ENCODE peak calls at places on chromosomes 6 and 20, in five cellular contexts. J is adrenal gland, P is mesendoderm, M is body of pancreas, B is dorsolateral prefrontal cortex. E is an unnamed sample.

GRCh38 chr6:111709615-111710398 is 104.1 kb upstream of the TRAF3IP2 start:
- DNase-seq in J (peak; percentile 81), P (peak; percentile 66), M (peak; percentile 70), B (peak; percentile 47), E (no peak)

GRCh38 chr6:88031550-88031949 is 16.1 kb upstream of the SPACA1 start:
- DNase-seq in J (no peak), P (peak; percentile 10), M (no peak), B (no peak), E (no peak)

GRCh38 chr6:164167873-164168405 is 753.4 kb downstream of the QKI start:
- DNase-seq in J (peak; percentile 57), P (no peak), M (peak; percentile 19), B (no peak), E (no peak)

GRCh38 chr6:90217621-90218496 is 78.8 kb downstream of the BACH2 start:
- DNase-seq in J (no peak), P (no peak), M (peak; percentile 76), B (no peak), E (no peak)

GRCh38 chr6:127484207-127484858 is 25.1 kb upstream of the KIAA0408 start:
- DNase-seq in J (no peak), P (no peak), M (no peak), B (no peak), E (peak; percentile 36)

GRCh38 chr6:77368660-77369313 is 94.5 kb downstream of the HTR1B start:
- DNase-seq in J (peak; percentile 71), P (peak; percentile 68), M (peak; percentile 21), B (no peak), E (no peak)

GRCh38 chr20:50727792-50728485 is 3.4 kb upstream of the PARD6B start:
- DNase-seq in J (peak; percentile 42), P (no peak), M (peak; percentile 37), B (no peak), E (no peak)

GRCh38 chr6:90222724-90223198 is 73.9 kb downstream of the BACH2 start:
- DNase-seq in J (no peak), P (peak; percentile 35), M (no peak), B (no peak), E (no peak)

GRCh38 chr6:153790048-153790447 is 249.0 kb upstream of the OPRM1 start:
- DNase-seq in J (no peak), P (peak; percentile 62), M (peak; percentile 11), B (no peak), E (peak; percentile 83)

GRCh38 chr6:55543633-55544309 is 35.2 kb downstream of the HMGCLL1 start:
- DNase-seq in J (no peak), P (peak; percentile 63), M (no peak), B (no peak), E (no peak)

GRCh38 chr20:23361108-23361650 is 803 bp upstream of the GZF1 start:
- DNase-seq in J (peak; percentile 78), P (peak; percentile 56), M (peak; percentile 76), B (no peak), E (no peak)

GRCh38 chr6:1729752-1730140 is 120.0 kb downstream of the FOXC1 start:
- DNase-seq in J (no peak), P (peak; percentile 42), M (no peak), B (no peak), E (no peak)

GRCh38 chr6:83381949-83382348 is 48.9 kb downstream of the ME1 start:
- DNase-seq in J (no peak), P (no peak), M (no peak), B (no peak), E (no peak)

GRCh38 chr6:116060572-116061283 is at the start of gene FRK:
- DNase-seq in J (no peak), P (no peak), M (peak; percentile 78), B (no peak), E (no peak)

GRCh38 chr20:44613575-44613974 is 31.2 kb downstream of the PKIG start:
- DNase-seq in J (no peak), P (no peak), M (no peak), B (no peak), E (no peak)

GRCh38 chr20:44615876-44616603 is 33.7 kb downstream of the PKIG start:
- DNase-seq in J (peak; percentile 74), P (no peak), M (no peak), B (peak; percentile 95), E (no peak)

GRCh38 chr20:44614525-44614924 is 32.1 kb downstream of the PKIG start:
- DNase-seq in J (no peak), P (no peak), M (no peak), B (no peak), E (no peak)

GRCh38 chr20:44616604-44616964 is 34.2 kb downstream of the PKIG start:
- DNase-seq in J (no peak), P (no peak), M (no peak), B (no peak), E (no peak)

GRCh38 chr20:44615169-44615791 is 32.9 kb downstream of the PKIG start:
- DNase-seq in J (no peak), P (no peak), M (no peak), B (no peak), E (no peak)
- H3K4me3 ChIP-seq in J (no peak overlapping the region), P (no peak overlapping the region), M (no peak overlapping the region), B (no peak overlapping the region), E (no peak overlapping the region)

DNA sequence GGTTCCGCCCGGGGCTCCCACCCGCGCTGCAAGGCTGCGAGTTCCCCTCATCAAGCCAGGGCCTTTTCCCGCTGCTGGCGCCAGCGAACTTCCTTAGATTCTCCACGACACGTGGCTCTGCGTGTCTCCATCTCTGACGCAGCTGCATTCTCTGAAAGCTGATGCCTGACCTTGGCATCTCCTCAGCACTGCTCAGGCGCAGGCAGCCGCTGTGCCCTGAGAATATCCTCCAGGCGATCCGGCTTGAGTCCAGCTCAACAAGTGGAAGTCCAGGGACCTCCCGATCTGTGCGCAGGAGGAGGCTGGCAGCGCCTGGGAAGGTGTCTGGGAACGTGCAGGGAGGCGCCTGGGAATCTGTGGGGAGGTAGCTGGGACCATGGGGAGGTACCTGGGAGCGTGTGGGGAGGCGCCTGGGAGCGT is 171.2 kb upstream of the THBS2 start:
- DNase-seq in J (peak; percentile 92), P (no peak), M (peak; percentile 24), B (no peak), E (peak; percentile 20)
- H3K4me3 ChIP-seq in J (peak overlapping the region; percentile 38), P (no peak overlapping the region), M (no peak overlapping the region), B (no peak overlapping the region), E (peak overlapping the region; percentile 4)

GRCh38 chr6:5892669-5893068 is 114.1 kb downstream of the NRN1 start:
- DNase-seq in J (no peak), P (no peak), M (no peak), B (no peak), E (no peak)
- H3K4me3 ChIP-seq in J (peak overlapping the region; percentile 29), P (no peak overlapping the region), M (no peak overlapping the region), B (peak overlapping the region; percentile 26), E (no peak overlapping the region)

DNA sequence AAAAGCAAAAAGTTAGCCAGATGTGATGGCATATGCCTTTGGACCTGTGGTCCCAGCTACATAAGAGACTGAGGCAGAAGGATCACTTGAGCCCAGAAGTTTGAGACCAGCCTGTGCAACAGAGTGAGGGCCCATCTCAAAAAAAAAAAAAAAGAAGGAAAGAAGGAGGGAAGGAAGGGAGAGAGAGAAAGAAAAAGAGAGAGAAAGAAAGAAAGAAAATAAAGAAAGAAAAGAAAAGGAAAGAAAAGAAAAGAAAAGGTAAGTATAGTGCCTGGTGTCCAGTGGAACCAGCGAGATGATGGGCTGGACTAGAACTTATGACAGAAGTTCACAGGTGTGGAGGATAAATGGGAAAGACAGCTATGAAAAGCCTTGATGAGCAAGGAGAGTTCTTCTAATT is 100.9 kb downstream of the QRSL1 start:
- DNase-seq in J (no peak), P (no peak), M (no peak), B (no peak), E (no peak)
- H3K4me3 ChIP-seq in J (no peak overlapping the region), P (no peak overlapping the region), M (no peak overlapping the region), B (no peak overlapping the region), E (no peak overlapping the region)